ENCODE peak calls at places on chromosome 17, in six cellular contexts. One of them, this sample, is unnamed.

GRCh38 chr17:17548044-17548443 is 43.5 kb downstream of the PEMT start:
- DNase-seq in KBM-7: no peak
- DNase-seq in cardiac muscle cell: no peak
- DNase-seq in heart left ventricle: peak
- DNase-seq in KG1: no peak
- DNase-seq in hepatic stellate cell: no peak
- DNase-seq in this sample: no peak

GRCh38 chr17:7932483-7932891 is 481 bp downstream of the CNTROB start:
- DNase-seq in KBM-7: no peak
- DNase-seq in cardiac muscle cell: peak
- DNase-seq in heart left ventricle: no peak
- DNase-seq in KG1: no peak
- DNase-seq in hepatic stellate cell: peak
- DNase-seq in this sample: no peak

GRCh38 chr17:42518046-42518754 is 17.8 kb upstream of the NAGLU start:
- DNase-seq in KBM-7: peak
- DNase-seq in cardiac muscle cell: no peak
- DNase-seq in heart left ventricle: peak
- DNase-seq in KG1: peak
- DNase-seq in hepatic stellate cell: peak
- DNase-seq in this sample: no peak

GRCh38 chr17:74566132-74566753 is 1.1 kb downstream of the CD300H start:
- DNase-seq in KBM-7: peak
- DNase-seq in cardiac muscle cell: peak
- DNase-seq in heart left ventricle: no peak
- DNase-seq in KG1: no peak
- DNase-seq in hepatic stellate cell: no peak
- DNase-seq in this sample: peak

GRCh38 chr17:79562117-79562805 is 48.6 kb downstream of the RBFOX3 start:
- DNase-seq in KBM-7: no peak
- DNase-seq in cardiac muscle cell: peak
- DNase-seq in heart left ventricle: no peak
- DNase-seq in KG1: no peak
- DNase-seq in hepatic stellate cell: no peak
- DNase-seq in this sample: no peak

GRCh38 chr17:75842963-75843576 is 1.1 kb downstream of the UNC13D start:
- DNase-seq in KBM-7: no peak
- DNase-seq in cardiac muscle cell: no peak
- DNase-seq in heart left ventricle: no peak
- DNase-seq in KG1: no peak
- DNase-seq in hepatic stellate cell: no peak
- DNase-seq in this sample: no peak

GRCh38 chr17:57115916-57116315 is 30.9 kb downstream of the AKAP1 start:
- DNase-seq in KBM-7: no peak
- DNase-seq in cardiac muscle cell: no peak
- DNase-seq in heart left ventricle: no peak
- DNase-seq in KG1: no peak
- DNase-seq in hepatic stellate cell: no peak
- DNase-seq in this sample: no peak

GRCh38 chr17:68509151-68510057 is 2.8 kb upstream of the PRKAR1A start:
- DNase-seq in KBM-7: peak
- DNase-seq in cardiac muscle cell: no peak
- DNase-seq in heart left ventricle: peak
- DNase-seq in KG1: no peak
- DNase-seq in hepatic stellate cell: no peak
- DNase-seq in this sample: peak

GRCh38 chr17:21025446-21025845 is 17.4 kb downstream of the USP22 start:
- DNase-seq in KBM-7: no peak
- DNase-seq in cardiac muscle cell: no peak
- DNase-seq in heart left ventricle: no peak
- DNase-seq in KG1: no peak
- DNase-seq in hepatic stellate cell: peak
- DNase-seq in this sample: no peak

GRCh38 chr17:35645923-35646322 is 58.8 kb downstream of the AP2B1 start:
- DNase-seq in KBM-7: no peak
- DNase-seq in cardiac muscle cell: no peak
- DNase-seq in heart left ventricle: no peak
- DNase-seq in KG1: no peak
- DNase-seq in hepatic stellate cell: no peak
- DNase-seq in this sample: no peak

GRCh38 chr17:18185832-18186231 is 2.2 kb downstream of the ALKBH5 start:
- DNase-seq in KBM-7: peak
- DNase-seq in cardiac muscle cell: no peak
- DNase-seq in heart left ventricle: no peak
- DNase-seq in KG1: no peak
- DNase-seq in hepatic stellate cell: no peak
- DNase-seq in this sample: no peak

GRCh38 chr17:7208754-7209460 is 10.7 kb downstream of the DLG4 start:
- DNase-seq in KBM-7: no peak
- DNase-seq in cardiac muscle cell: no peak
- DNase-seq in heart left ventricle: no peak
- DNase-seq in KG1: no peak
- DNase-seq in hepatic stellate cell: no peak
- DNase-seq in this sample: no peak

GRCh38 chr17:75764417-75764710 is 628 bp downstream of the GALK1 start:
- DNase-seq in KBM-7: no peak
- DNase-seq in cardiac muscle cell: no peak
- DNase-seq in heart left ventricle: no peak
- DNase-seq in KG1: no peak
- DNase-seq in hepatic stellate cell: no peak
- DNase-seq in this sample: no peak

GRCh38 chr17:45924332-45924820 is 30.0 kb downstream of the MAPT start:
- DNase-seq in KBM-7: no peak
- DNase-seq in cardiac muscle cell: no peak
- DNase-seq in heart left ventricle: no peak
- DNase-seq in KG1: no peak
- DNase-seq in hepatic stellate cell: no peak
- DNase-seq in this sample: no peak

GRCh38 chr17:17682293-17682736 is 1.1 kb downstream of the RAI1 start:
- DNase-seq in KBM-7: peak
- DNase-seq in cardiac muscle cell: peak
- DNase-seq in heart left ventricle: peak
- DNase-seq in KG1: no peak
- DNase-seq in hepatic stellate cell: no peak
- DNase-seq in this sample: peak

GRCh38 chr17:63918305-63918704 is 334 bp downstream of the GH1 start:
- DNase-seq in KBM-7: no peak
- DNase-seq in cardiac muscle cell: no peak
- DNase-seq in heart left ventricle: no peak
- DNase-seq in KG1: no peak
- DNase-seq in hepatic stellate cell: no peak
- DNase-seq in this sample: no peak

GRCh38 chr17:2017274-2017941 is 7.7 kb downstream of the RTN4RL1 start:
- DNase-seq in KBM-7: peak
- DNase-seq in cardiac muscle cell: no peak
- DNase-seq in heart left ventricle: no peak
- DNase-seq in KG1: no peak
- DNase-seq in hepatic stellate cell: no peak
- DNase-seq in this sample: no peak

GRCh38 chr17:6927290-6927844 is 68.5 kb upstream of the ALOX12 start:
- DNase-seq in KBM-7: no peak
- DNase-seq in cardiac muscle cell: no peak
- DNase-seq in heart left ventricle: no peak
- DNase-seq in KG1: no peak
- DNase-seq in hepatic stellate cell: no peak
- DNase-seq in this sample: no peak

GRCh38 chr17:66240013-66240412 is 10.8 kb upstream of the APOH start:
- DNase-seq in KBM-7: no peak
- DNase-seq in cardiac muscle cell: no peak
- DNase-seq in heart left ventricle: no peak
- DNase-seq in KG1: no peak
- DNase-seq in hepatic stellate cell: no peak
- DNase-seq in this sample: no peak

GRCh38 chr17:57425903-57426574 is 169.7 kb downstream of the MSI2 start:
- DNase-seq in KBM-7: no peak
- DNase-seq in cardiac muscle cell: no peak
- DNase-seq in heart left ventricle: no peak
- DNase-seq in KG1: no peak
- DNase-seq in hepatic stellate cell: no peak
- DNase-seq in this sample: no peak

GRCh38 chr17:32625971-32626370 is 139.2 kb downstream of the CDK5R1 start:
- DNase-seq in KBM-7: no peak
- DNase-seq in cardiac muscle cell: no peak
- DNase-seq in heart left ventricle: no peak
- DNase-seq in KG1: no peak
- DNase-seq in hepatic stellate cell: no peak
- DNase-seq in this sample: no peak

This sample was measured in NAMALWA.